ENCODE peak calls at places on chromosomes 7 and 10, in five cellular contexts. E, N, H, P and Q are unnamed samples.

GRCh38 chr10:48708144-48708543 is 23.5 kb downstream of the WDFY4 start:
- DNase-seq in E (no peak), H (no peak), P (no peak), N (no peak), Q (no peak)

GRCh38 chr10:69801094-69801433 is 642 bp upstream of the COL13A1 start:
- DNase-seq in E (peak), P (no peak), H (peak), N (peak), Q (peak)

GRCh38 chr10:21514808-21515580 is 10.5 kb downstream of the SKIDA1 start:
- DNase-seq in H (no peak), P (no peak), N (no peak), E (no peak), Q (no peak)

GRCh38 chr7:155521007-155521742 is 25.2 kb downstream of the CNPY1 start:
- DNase-seq in P (no peak), H (no peak), E (no peak), N (no peak), Q (no peak)

GRCh38 chr7:147509859-147510542 is 1080.6 kb upstream of the C7orf33 start:
- DNase-seq in N (no peak), P (no peak), E (no peak), H (no peak), Q (no peak)

GRCh38 chr7:158325530-158326381 is 261.9 kb downstream of the PTPRN2 start:
- DNase-seq in H (peak), P (no peak), E (peak), N (no peak), Q (no peak)

GRCh38 chr10:110547139-110547761 is 20.2 kb upstream of the SMC3 start:
- DNase-seq in N (peak), P (no peak), E (peak), H (peak), Q (peak)

GRCh38 chr7:122518488-122518887 is 180.4 kb downstream of the RNF133 start:
- DNase-seq in N (no peak), H (no peak), E (no peak), P (no peak), Q (no peak)

GRCh38 chr7:93843260-93843659 is 47.3 kb downstream of the TFPI2 start:
- DNase-seq in P (no peak), E (no peak), N (no peak), H (no peak), Q (no peak)

GRCh38 chr10:43970018-43970698 is 321.5 kb upstream of the ZNF32 start:
- DNase-seq in H (no peak), E (no peak), P (no peak), N (no peak), Q (no peak)

GRCh38 chr10:124541076-124541903 is 79.7 kb downstream of the LHPP start:
- DNase-seq in P (no peak), H (no peak), E (no peak), N (no peak), Q (no peak)

GRCh38 chr10:51244308-51244707 is 170.0 kb downstream of the PRKG1 start:
- DNase-seq in N (no peak), E (no peak), H (peak), P (no peak), Q (no peak)

GRCh38 chr10:70272925-70273316 is 10.9 kb downstream of the NPFFR1 start:
- DNase-seq in E (no peak), H (no peak), N (peak), P (peak), Q (peak)

GRCh38 chr7:113582471-113582870 is 336.3 kb downstream of the PPP1R3A start:
- DNase-seq in H (no peak), P (no peak), N (no peak), E (no peak), Q (no peak)

GRCh38 chr10:4472190-4472904 is 353.7 kb upstream of the AKR1E2 start:
- DNase-seq in N (no peak), H (no peak), P (no peak), E (no peak), Q (no peak)

GRCh38 chr10:129744134-129744895 is 219.8 kb downstream of the EBF3 start:
- DNase-seq in N (no peak), H (no peak), E (no peak), P (no peak), Q (no peak)

GRCh38 chr10:58511765-58512469 is 755 bp upstream of the BICC1 start:
- DNase-seq in H (peak), N (no peak), P (no peak), E (peak), Q (peak)

GRCh38 chr7:105673367-105674188 is 92.3 kb upstream of the EFCAB10 start:
- DNase-seq in H (no peak), E (no peak), N (no peak), P (no peak), Q (no peak)

GRCh38 chr7:144936314-144936713 is 100.5 kb upstream of the TPK1 start:
- DNase-seq in N (no peak), H (no peak), P (no peak), E (no peak), Q (no peak)

GRCh38 chr10:22992075-22992474 is 64.2 kb downstream of the ARMC3 start:
- DNase-seq in N (no peak), H (no peak), E (no peak), P (no peak), Q (no peak)

GRCh38 chr7:105325225-105325904 is 63.4 kb downstream of the SRPK2 start:
- DNase-seq in P (no peak), N (no peak), E (no peak), H (no peak), Q (no peak)

GRCh38 chr10:100345570-100346330 is 1.3 kb upstream of the SCD start:
- DNase-seq in E (peak), N (no peak), H (peak), P (no peak), Q (peak)

GRCh38 chr7:27739914-27740448 is at the start of gene TAX1BP1:
- DNase-seq in H (peak), N (peak), E (peak), P (peak), Q (peak)

GRCh38 chr7:27746978-27747377 is 7.0 kb downstream of the TAX1BP1 start:
- DNase-seq in N (no peak), E (no peak), H (no peak), P (no peak), Q (no peak)

GRCh38 chr7:27747969-27748368 is 8.0 kb downstream of the TAX1BP1 start:
- DNase-seq in H (no peak), P (no peak), E (no peak), N (no peak), Q (no peak)

GRCh38 chr7:27740449-27741086 is 606 bp downstream of the TAX1BP1 start:
- DNase-seq in H (peak), N (peak), E (peak), P (peak), Q (peak)

GRCh38 chr7:27745064-27745583 is 5.2 kb downstream of the TAX1BP1 start:
- DNase-seq in E (peak), P (no peak), H (peak), N (no peak), Q (peak)
- TF ChIP-seq JUNB in E (no peak), P (no peak), H (no peak), N (no peak), Q (no peak)

GRCh38 chr10:32314588-32314987 is 32.4 kb downstream of the EPC1 start:
- DNase-seq in E (no peak), N (no peak), H (no peak), P (no peak), Q (no peak)

GRCh38 chr10:32321016-32321631 is 25.8 kb downstream of the EPC1 start:
- DNase-seq in E (no peak), H (no peak), P (no peak), N (no peak), Q (no peak)

GRCh38 chr10:32317795-32318194 is 29.2 kb downstream of the EPC1 start:
- DNase-seq in H (no peak), N (no peak), P (peak), E (no peak), Q (no peak)

GRCh38 chr10:32318476-32318896 is 28.5 kb downstream of the EPC1 start:
- DNase-seq in H (no peak), E (no peak), P (peak), N (no peak), Q (no peak)

GRCh38 chr10:32315426-32315825 is 31.5 kb downstream of the EPC1 start:
- DNase-seq in N (no peak), H (no peak), P (no peak), E (no peak), Q (no peak)
- H3K27ac ChIP-seq in N (no peak), H (no peak), P (peak), E (no peak), Q (no peak)

DNA sequence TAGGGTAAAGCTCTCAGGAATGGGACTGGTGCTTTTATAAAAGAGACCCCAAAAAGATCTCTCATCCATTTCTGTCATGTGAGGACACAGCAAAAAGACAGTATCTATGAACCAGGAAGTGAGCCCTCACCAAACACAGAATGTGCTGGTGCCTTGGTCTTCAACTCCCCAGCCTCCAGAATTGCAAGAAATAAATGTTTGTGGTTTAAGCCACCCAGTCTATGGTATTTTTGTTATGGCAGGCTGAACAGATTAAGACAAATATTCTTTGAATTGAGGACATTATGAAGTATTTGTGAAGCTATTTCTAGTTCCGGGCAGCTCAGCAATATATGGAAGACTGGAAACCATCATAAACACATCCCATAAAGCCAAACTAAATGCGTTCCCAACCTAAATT is 153.7 kb downstream of the GALNT17 start:
- DNase-seq in H (no peak), N (no peak), P (no peak), E (no peak), Q (no peak)
- TF ChIP-seq JUNB in H (no peak), N (no peak), P (no peak), E (no peak), Q (no peak)

GRCh38 chr10:80501381-80501912 is 36.3 kb upstream of the SH2D4B start:
- DNase-seq in N (no peak), E (no peak), P (no peak), H (no peak), Q (no peak)
- H3K27ac ChIP-seq in N (no peak), E (peak), P (no peak), H (no peak), Q (peak)

DNA sequence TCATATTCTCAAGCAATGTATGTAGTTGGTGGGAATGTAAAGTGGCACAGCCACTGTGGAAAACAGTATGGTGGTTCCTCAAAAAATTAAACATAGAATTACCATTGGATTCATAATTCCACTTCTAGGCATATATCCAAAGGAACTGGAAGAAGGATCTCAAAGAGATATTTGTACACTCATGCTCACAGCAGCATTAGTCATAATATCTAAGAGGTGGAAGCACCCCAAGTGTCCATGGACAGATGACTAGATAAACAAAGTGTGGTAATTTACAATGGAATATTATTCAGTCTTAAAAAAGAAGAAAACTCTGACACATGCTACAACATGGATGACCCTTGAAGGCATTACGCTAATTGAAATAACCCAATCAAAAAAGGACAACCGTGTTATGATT is 594.2 kb downstream of the KCNMA1 start:
- DNase-seq in H (no peak), E (no peak), P (no peak), N (no peak), Q (no peak)
- TF ChIP-seq JUNB in H (no peak), E (no peak), P (no peak), N (no peak), Q (no peak)

GRCh38 chr7:111529507-111530355 is 32.6 kb downstream of the IMMP2L start:
- DNase-seq in N (no peak), H (no peak), E (peak), P (no peak), Q (peak)
- H3K27ac ChIP-seq in N (no peak), H (no peak), E (no peak), P (no peak), Q (peak)